ENCODE peak calls at places on chromosome 3, in five cellular contexts. F, H, A, K and P are unnamed samples.

GRCh38 chr3:102074951-102075350 is 225.6 kb downstream of the NFKBIZ start:
- DNase-seq in K (peak; percentile 22), A (no peak), F (no peak), H (no peak), P (peak; percentile 7)

GRCh38 chr3:1138036-1138435 is 45.2 kb downstream of the CNTN6 start:
- DNase-seq in A (no peak), F (no peak), H (no peak), K (no peak), P (no peak)

GRCh38 chr3:194277547-194278091 is 73.5 kb downstream of the CPN2 start:
- DNase-seq in H (no peak), F (peak; percentile 82), K (peak; percentile 33), A (no peak), P (peak; percentile 83)

GRCh38 chr3:39644176-39644575 is 165.2 kb upstream of the MYRIP start:
- DNase-seq in F (no peak), H (no peak), A (peak; percentile 39), K (peak; percentile 81), P (peak; percentile 94)

GRCh38 chr3:8420613-8421012 is 81.0 kb upstream of the LMCD1 start:
- DNase-seq in F (no peak), K (no peak), H (no peak), A (no peak), P (no peak)

GRCh38 chr3:65595222-65595996 is 443.3 kb downstream of the MAGI1 start:
- DNase-seq in K (no peak), A (no peak), F (no peak), H (no peak), P (no peak)

GRCh38 chr3:65334045-65334665 is 646.4 kb upstream of the ADAMTS9 start:
- DNase-seq in K (no peak), H (no peak), A (no peak), F (peak; percentile 33), P (no peak)

GRCh38 chr3:63945558-63946096 is 33.4 kb upstream of the SCAANT1 start:
- DNase-seq in A (no peak), H (no peak), K (peak; percentile 48), F (no peak), P (no peak)

GRCh38 chr3:52931889-52932288 is 34.5 kb upstream of the STIMATE start:
- DNase-seq in A (no peak), K (no peak), H (no peak), F (no peak), P (no peak)

GRCh38 chr3:73580343-73580742 is 44.4 kb downstream of the PDZRN3 start:
- DNase-seq in K (peak; percentile 100), A (peak; percentile 91), F (no peak), H (no peak), P (peak; percentile 99)

GRCh38 chr3:38565339-38566214 is 69.4 kb downstream of the EXOG start:
- DNase-seq in F (no peak), K (no peak), A (no peak), H (no peak), P (no peak)

GRCh38 chr3:88231632-88232031 is 81.9 kb downstream of the C3orf38 start:
- DNase-seq in A (no peak), F (no peak), K (no peak), H (no peak), P (no peak)

GRCh38 chr3:139325551-139325950 is 18.3 kb upstream of the MRPS22 start:
- DNase-seq in F (no peak), H (no peak), A (no peak), K (no peak), P (no peak)

GRCh38 chr3:66985336-66985920 is 12.7 kb upstream of the KBTBD8 start:
- DNase-seq in K (no peak), H (no peak), A (no peak), F (no peak), P (peak; percentile 5)

GRCh38 chr3:13963137-13963886 is 83.4 kb upstream of the WNT7A start:
- DNase-seq in A (no peak), F (no peak), H (no peak), K (no peak), P (no peak)

GRCh38 chr3:13507791-13508339 is 27.8 kb downstream of the HDAC11 start:
- DNase-seq in K (peak; percentile 13), A (no peak), H (peak; percentile 41), F (no peak), P (no peak)

GRCh38 chr3:137769321-137770065 is 5.4 kb downstream of the SOX14 start:
- DNase-seq in A (no peak), H (no peak), F (no peak), K (no peak), P (no peak)

GRCh38 chr3:137770066-137770805 is 6.1 kb downstream of the SOX14 start:
- DNase-seq in H (no peak), F (no peak), A (no peak), K (no peak), P (no peak)

GRCh38 chr3:137772231-137772617 is 8.1 kb downstream of the SOX14 start:
- DNase-seq in H (no peak), K (no peak), F (no peak), A (no peak), P (no peak)

GRCh38 chr3:137771401-137772230 is 7.5 kb downstream of the SOX14 start:
- DNase-seq in A (no peak), H (no peak), F (no peak), K (no peak), P (no peak)

GRCh38 chr3:137770821-137771399 is 6.8 kb downstream of the SOX14 start:
- DNase-seq in F (no peak), H (peak; percentile 46), K (no peak), A (no peak), P (no peak)
- H3K4me3 ChIP-seq in F (no peak overlapping the region), H (no peak overlapping the region), K (no peak overlapping the region), A (no peak overlapping the region), P (no peak overlapping the region)

DNA sequence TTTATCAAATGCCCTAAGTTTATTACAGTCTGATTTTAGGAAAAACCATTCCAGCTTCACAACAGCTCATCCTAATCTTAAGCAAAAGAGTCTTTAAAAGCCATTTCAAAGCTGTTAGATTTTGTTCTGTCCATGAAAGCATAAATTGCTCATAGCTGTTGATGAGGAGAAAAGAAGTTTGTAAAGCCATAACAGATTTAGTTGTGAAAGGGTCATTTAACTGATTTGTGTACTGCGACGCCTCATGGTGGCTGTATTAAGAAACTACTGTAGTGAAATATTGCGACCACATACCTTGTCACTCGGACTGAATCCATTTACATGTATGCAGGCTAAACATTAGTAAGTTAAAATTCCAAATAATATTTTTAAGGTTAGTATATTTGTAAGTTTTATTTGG is 20.9 kb downstream of the BBX start:
- DNase-seq in H (no peak), K (no peak), A (no peak), F (no peak), P (peak; percentile 31)
- TF ChIP-seq CTCF in H (no peak), K (peak; percentile 6), A (no peak), F (peak; percentile 32), P (no peak)

GRCh38 chr3:134028486-134029255 is 1.1 kb downstream of the SLCO2A1 start:
- DNase-seq in H (no peak), F (no peak), A (no peak), K (no peak), P (no peak)
- H3K4me3 ChIP-seq in H (peak overlapping the region; percentile 19), F (no peak overlapping the region), A (peak overlapping the region; percentile 54), K (peak overlapping the region; percentile 56), P (no peak overlapping the region)

GRCh38 chr3:113552851-113553250 is 20.5 kb downstream of the SIDT1 start:
- DNase-seq in H (no peak), F (no peak), A (no peak), K (no peak), P (no peak)
- TF ChIP-seq CTCF in H (no peak), F (no peak), A (no peak), K (no peak), P (no peak)

GRCh38 chr3:120350431-120350941 is 1.3 kb upstream of the LRRC58 start:
- DNase-seq in K (peak; percentile 84), H (peak; percentile 60), A (no peak), F (peak; percentile 46), P (peak; percentile 87)
- H3K4me3 ChIP-seq in K (no peak overlapping the region), H (no peak overlapping the region), A (no peak overlapping the region), F (no peak overlapping the region), P (peak overlapping the region; percentile 90)

GRCh38 chr3:33798113-33798417 is 365 bp upstream of the PDCD6IP start:
- DNase-seq in A (no peak), K (no peak), H (no peak), F (no peak), P (no peak)

GRCh38 chr3:33803252-33803651 is 4.8 kb downstream of the PDCD6IP start:
- DNase-seq in A (no peak), K (no peak), F (no peak), H (no peak), P (no peak)

GRCh38 chr3:33796137-33796536 is 2.3 kb upstream of the PDCD6IP start:
- DNase-seq in K (no peak), H (no peak), A (no peak), F (no peak), P (no peak)

GRCh38 chr3:33799202-33799551 is 747 bp downstream of the PDCD6IP start:
- DNase-seq in F (no peak), H (no peak), A (no peak), K (no peak), P (no peak)

DNA sequence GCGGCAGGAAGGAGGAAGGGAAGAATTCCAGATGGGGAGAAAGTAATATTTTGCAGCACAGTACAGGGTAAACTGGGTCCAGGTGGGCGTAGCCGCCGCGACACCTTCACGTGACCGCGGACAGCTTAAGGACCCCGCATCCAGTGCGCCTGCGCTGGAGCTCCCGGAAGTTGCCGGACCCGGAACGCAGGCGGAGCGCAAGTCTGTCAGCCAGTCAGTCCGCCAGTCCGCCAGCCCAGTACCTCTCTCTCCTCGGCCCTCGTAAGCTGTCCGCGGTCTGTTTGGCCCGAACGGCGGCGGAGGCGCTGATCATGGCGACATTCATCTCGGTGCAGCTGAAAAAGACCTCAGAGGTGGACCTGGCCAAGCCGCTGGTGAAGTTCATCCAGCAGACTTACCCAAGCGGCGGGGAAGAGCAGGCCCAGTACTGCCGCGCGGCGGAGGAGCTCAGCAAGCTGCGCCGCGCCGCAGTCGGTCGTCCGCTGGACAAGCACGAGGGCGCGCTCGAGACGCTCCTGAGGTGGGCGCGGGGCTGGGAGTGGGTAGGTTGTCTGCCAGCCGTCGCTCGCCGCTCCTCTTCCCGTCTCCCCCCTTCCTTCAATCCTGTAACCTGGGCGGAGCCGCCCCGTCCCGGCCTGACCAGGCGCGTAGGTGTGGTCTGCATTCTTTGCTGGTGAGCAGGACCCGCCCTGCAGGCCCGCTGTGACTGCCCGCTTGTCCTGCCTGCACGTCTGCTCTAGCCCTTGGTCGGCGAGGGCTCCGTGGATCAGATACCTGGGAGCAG is at the start of gene PDCD6IP:
- DNase-seq in K (peak; percentile 89), A (peak; percentile 89), F (peak; percentile 93), H (peak; percentile 96), P (peak; percentile 90)
- TF ChIP-seq CTCF in K (peak; percentile 5), A (peak; percentile 33), F (peak; percentile 35), H (no peak), P (no peak)

GRCh38 chr3:132416807-132417694 is at the start of gene DNAJC13:
- DNase-seq in A (peak; percentile 92), H (peak; percentile 95), F (peak; percentile 95), K (peak; percentile 93), P (peak; percentile 90)

GRCh38 chr3:132421832-132422231 is 4.5 kb downstream of the DNAJC13 start:
- DNase-seq in H (no peak), K (peak; percentile 69), A (peak; percentile 36), F (no peak), P (peak; percentile 46)

GRCh38 chr3:132417695-132418520 is 606 bp downstream of the DNAJC13 start:
- DNase-seq in H (peak; percentile 86), K (peak; percentile 58), F (peak; percentile 73), A (peak; percentile 67), P (peak; percentile 69)

GRCh38 chr3:132422531-132422930 is 5.2 kb downstream of the DNAJC13 start:
- DNase-seq in H (no peak), F (no peak), A (no peak), K (no peak), P (no peak)

GRCh38 chr3:132418916-132419315 is 1.6 kb downstream of the DNAJC13 start:
- DNase-seq in A (no peak), F (no peak), H (no peak), K (no peak), P (peak; percentile 29)
- H3K4me3 ChIP-seq in A (peak overlapping the region; percentile 99), F (no peak overlapping the region), H (no peak overlapping the region), K (peak overlapping the region; percentile 89), P (peak overlapping the region; percentile 99)